ENCODE peak calls at places on chromosomes 11 and 22, in five cellular contexts. N, K, P, D and G are unnamed samples. For H3K36me3, the result is how much of the 10 kb centered on the place peaks cover.

GRCh38 chr11:119316729-119317591 is at the start of gene MCAM:
- DNase-seq in N (no peak), K (no peak), P (peak), D (peak), G (peak)

GRCh38 chr11:48184452-48184851 is 32.2 kb upstream of the OR4B1 start:
- DNase-seq in N (no peak), K (no peak), P (no peak), D (no peak), G (no peak)

GRCh38 chr22:31079095-31079642 is 1.9 kb upstream of the SMTN start:
- DNase-seq in N (no peak), K (no peak), P (no peak), D (no peak), G (no peak)

GRCh38 chr11:8906629-8907028 is 4.4 kb upstream of the AKIP1 start:
- DNase-seq in N (peak), K (no peak), P (no peak), D (no peak), G (no peak)

GRCh38 chr22:35892192-35892591 is 136.4 kb downstream of the RBFOX2 start:
- DNase-seq in N (no peak), K (peak), P (no peak), D (no peak), G (no peak)

GRCh38 chr11:97751405-97751804 is 1269.3 kb upstream of the CNTN5 start:
- DNase-seq in N (no peak), K (peak), P (no peak), D (no peak), G (no peak)

GRCh38 chr11:35272391-35272821 is 133.4 kb downstream of the CD44 start:
- DNase-seq in N (no peak), K (no peak), P (no peak), D (no peak), G (no peak)

GRCh38 chr11:125990244-125990643 is 44.4 kb downstream of the VSIG10L2 start:
- DNase-seq in N (no peak), K (peak), P (no peak), D (no peak), G (no peak)

GRCh38 chr11:122617926-122618325 is 37.6 kb upstream of the UBASH3B start:
- DNase-seq in N (no peak), K (no peak), P (no peak), D (no peak), G (no peak)

DNA sequence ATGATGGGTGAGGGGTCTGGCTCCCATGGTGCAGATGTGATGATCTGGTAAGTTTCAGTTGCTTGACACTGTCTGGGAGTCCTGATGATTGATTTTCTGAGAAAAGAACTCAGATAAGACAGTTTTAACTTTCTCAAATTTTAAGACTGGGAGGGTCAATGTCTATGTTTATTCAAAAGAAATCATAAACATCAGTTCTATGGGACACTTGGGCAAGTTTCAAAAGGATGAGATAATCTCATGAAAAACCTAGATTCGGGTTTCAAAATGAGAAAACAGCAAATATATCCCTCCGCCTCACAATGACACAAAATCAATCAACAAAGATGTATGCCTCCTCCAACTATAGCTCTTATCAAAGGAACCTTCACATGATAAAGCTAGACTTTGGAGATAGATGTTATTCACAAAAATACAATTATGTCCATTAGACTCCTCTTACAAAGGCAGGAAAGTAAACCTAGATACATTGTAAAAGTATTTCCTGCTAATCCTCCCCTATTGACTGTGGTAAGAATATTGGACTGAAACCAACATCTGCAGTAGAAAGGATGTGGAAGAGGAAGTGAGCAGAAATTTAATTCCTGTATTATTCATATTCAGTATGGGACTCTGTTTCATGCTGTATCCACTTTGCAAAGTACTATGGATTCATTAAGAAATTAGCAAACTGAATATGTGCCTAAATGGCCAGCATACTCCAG is 21.6 kb downstream of the SVIP start:
- DNase-seq in N (no peak), K (no peak), P (no peak), D (no peak), G (no peak)
- H3K36me3 ChIP-seq in N (under half), K (under half), P (under half), D (under half), G (under half)

GRCh38 chr11:83118814-83119213 is 38.1 kb upstream of the PCF11 start:
- DNase-seq in N (no peak), K (no peak), P (no peak), D (no peak), G (no peak)
- TF ChIP-seq CTCF in N (no peak), K (no peak), P (no peak), D (no peak), G (no peak)

GRCh38 chr11:45859661-45860140 is 12.4 kb downstream of the CRY2 start:
- DNase-seq in N (no peak), K (peak), P (peak), D (peak), G (no peak)
- H3K36me3 ChIP-seq in N (under half), K (under half), P (half or more), D (half or more), G (under half)

DNA sequence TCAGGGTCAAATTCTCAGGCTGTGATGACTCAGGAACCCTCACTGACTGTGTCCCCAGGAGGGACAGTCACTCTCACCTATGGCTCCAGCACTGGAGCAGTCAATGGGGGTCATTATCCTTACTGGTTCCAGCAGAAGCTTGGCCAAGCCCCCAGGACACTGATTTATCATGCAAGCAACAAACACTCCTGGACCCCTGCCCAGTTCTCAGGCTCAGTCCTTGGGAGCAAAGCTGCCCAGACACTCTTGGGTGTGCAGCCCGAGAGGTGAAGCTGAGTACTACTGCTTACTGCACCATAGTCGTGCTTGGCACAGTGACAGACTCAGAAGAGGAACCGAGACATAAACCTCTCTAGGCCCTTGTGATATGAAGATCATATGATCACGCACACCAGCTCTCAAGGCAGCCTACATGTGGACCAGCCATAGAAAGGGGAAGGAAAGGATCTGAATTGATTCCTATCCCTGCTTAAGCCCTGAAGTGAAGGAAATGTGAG is 58.2 kb downstream of the ZNF280B start:
- DNase-seq in N (no peak), K (peak), P (peak), D (no peak), G (no peak)
- TF ChIP-seq CTCF in N (no peak), K (no peak), P (no peak), D (no peak), G (no peak)

GRCh38 chr11:2402890-2403645 is 2.5 kb downstream of the TSSC4 start:
- DNase-seq in N (no peak), K (no peak), P (no peak), D (no peak), G (no peak)
- H3K36me3 ChIP-seq in N (under half), K (under half), P (under half), D (under half), G (under half)